ENCODE peak calls at places on chromosomes 12 and 14, in six cellular contexts. N is COR-L47; P is NCI-H82; R is activated naive CD4-positive, alpha-beta T cell; W is sciatic nerve; D is CD8-positive, alpha-beta memory T cell. B is an unnamed sample.

GRCh38 chr12:132275110-132275531 is 54.3 kb downstream of the GALNT9 start:
- DNase-seq in R (no peak), P (peak), N (no peak), W (no peak), D (no peak), B (no peak)

GRCh38 chr12:109910969-109911348 is 10.9 kb downstream of the TCHP start:
- DNase-seq in W (no peak), P (peak), D (no peak), R (no peak), N (no peak), B (no peak)

GRCh38 chr12:89707623-89707991 is 1.0 kb downstream of the ATP2B1 start:
- DNase-seq in N (no peak), W (peak), R (no peak), D (no peak), P (peak), B (peak)

GRCh38 chr12:129190827-129191226 is 337.5 kb downstream of the GLT1D1 start:
- DNase-seq in P (peak), W (no peak), D (no peak), R (no peak), N (no peak), B (no peak)

GRCh38 chr14:44963775-44964380 is 1.9 kb downstream of the TOGARAM1 start:
- DNase-seq in P (peak), W (no peak), N (no peak), R (no peak), D (no peak), B (no peak)

GRCh38 chr12:80692114-80692513 is 15.3 kb upstream of the MYF6 start:
- DNase-seq in R (no peak), D (no peak), N (no peak), P (peak), W (no peak), B (no peak)

GRCh38 chr12:88310666-88311065 is 168.6 kb downstream of the TMTC3 start:
- DNase-seq in P (no peak), D (no peak), N (no peak), W (peak), R (no peak), B (no peak)

GRCh38 chr14:67941456-67942018 is 122.0 kb downstream of the RAD51B start:
- DNase-seq in W (no peak), N (no peak), P (peak), R (no peak), D (no peak), B (no peak)

GRCh38 chr12:117120787-117121186 is 21.6 kb upstream of the TESC start:
- DNase-seq in R (no peak), N (no peak), P (peak), W (no peak), D (no peak), B (no peak)

GRCh38 chr14:71668186-71668912 is 263.9 kb upstream of the RGS6 start:
- DNase-seq in P (peak), W (no peak), N (no peak), D (no peak), R (no peak), B (no peak)

GRCh38 chr12:113831486-113831885 is 134.6 kb downstream of the RBM19 start:
- DNase-seq in W (no peak), P (peak), D (no peak), R (no peak), N (no peak), B (no peak)

GRCh38 chr12:67593041-67593870 is 55.3 kb upstream of the DYRK2 start:
- DNase-seq in D (no peak), R (no peak), P (no peak), W (no peak), N (no peak), B (peak)

GRCh38 chr12:6570264-6570887 is 2.3 kb upstream of the NOP2 start:
- DNase-seq in D (peak), W (no peak), P (peak), N (peak), R (no peak), B (no peak)

GRCh38 chr12:6950401-6950801 is 755 bp upstream of the PTPN6 start:
- DNase-seq in R (no peak), P (peak), D (no peak), N (no peak), W (no peak), B (no peak)

GRCh38 chr12:26383041-26383440 is 187.7 kb downstream of the SSPN start:
- DNase-seq in W (no peak), P (no peak), D (no peak), R (no peak), N (no peak), B (no peak)

GRCh38 chr12:27907766-27908165 is 64.8 kb downstream of the PTHLH start:
- DNase-seq in D (no peak), R (no peak), P (no peak), W (no peak), N (no peak), B (no peak)

GRCh38 chr12:108850854-108851573 is 6.4 kb downstream of the SSH1 start:
- DNase-seq in D (no peak), W (no peak), R (no peak), N (no peak), P (peak), B (no peak)

GRCh38 chr12:122096591-122097149 is 18.1 kb downstream of the MLXIP start:
- DNase-seq in W (no peak), D (no peak), N (no peak), P (no peak), R (no peak), B (peak)

B was measured in RWPE2.